ENCODE peak calls at places on chromosomes 13 and 19, in five cellular contexts. O is HepG2, G is K562, U is GM12878, I is HCT116. W is an unnamed sample.

GRCh38 chr19:13002389-13002898 is 7.2 kb downstream of the NFIX start:
- DNase-seq in O (no peak), G (no peak), U (no peak), I (no peak), W (no peak)

GRCh38 chr19:30388327-30388726 is 16.1 kb downstream of the ZNF536 start:
- DNase-seq in O (no peak), G (no peak), U (no peak), I (no peak), W (no peak)

GRCh38 chr13:113001251-113002140 is 32.5 kb downstream of the MCF2L start:
- DNase-seq in O (peak), G (no peak), U (no peak), I (no peak), W (no peak)

GRCh38 chr19:43560687-43561086 is 14.6 kb downstream of the XRCC1 start:
- DNase-seq in O (peak), G (peak), U (no peak), I (no peak), W (no peak)

GRCh38 chr19:38898788-38899446 is 501 bp downstream of the SIRT2 start:
- DNase-seq in O (no peak), G (no peak), U (no peak), I (no peak), W (peak)

GRCh38 chr19:53131085-53131484 is 1.6 kb downstream of the ZNF415 start:
- DNase-seq in O (no peak), G (no peak), U (no peak), I (no peak), W (no peak)

GRCh38 chr19:33725567-33725966 is 71.1 kb upstream of the KCTD15 start:
- DNase-seq in O (no peak), G (no peak), U (no peak), I (no peak), W (no peak)

GRCh38 chr19:12867120-12868099 is 13.8 kb downstream of the DNASE2 start:
- DNase-seq in O (no peak), G (peak), U (peak), I (no peak), W (no peak)

GRCh38 chr13:44904982-44905381 is 84.3 kb downstream of the NUFIP1 start:
- DNase-seq in O (no peak), G (no peak), U (no peak), I (no peak), W (no peak)

GRCh38 chr19:14516746-14517438 is 1.3 kb downstream of the DNAJB1 start:
- DNase-seq in O (no peak), G (no peak), U (no peak), I (no peak), W (no peak)

GRCh38 chr13:50898338-50898737 is 11.3 kb upstream of the RNASEH2B start:
- DNase-seq in O (no peak), G (no peak), U (no peak), I (no peak), W (no peak)

GRCh38 chr13:78177306-78177705 is 258.7 kb upstream of the EDNRB start:
- DNase-seq in O (no peak), G (no peak), U (no peak), I (no peak), W (no peak)

GRCh38 chr13:36973621-36974268 is 25.4 kb downstream of the ALG5 start:
- DNase-seq in O (no peak), G (no peak), U (no peak), I (no peak), W (no peak)

GRCh38 chr13:110113284-110113764 is 193.6 kb downstream of the COL4A1 start:
- DNase-seq in O (no peak), G (no peak), U (no peak), I (no peak), W (peak)

GRCh38 chr19:55118401-55118991 is 1.1 kb upstream of the PPP1R12C start:
- DNase-seq in O (no peak), G (peak), U (no peak), I (no peak), W (peak)

GRCh38 chr13:43368003-43368402 is 344.6 kb downstream of the DNAJC15 start:
- DNase-seq in O (no peak), G (no peak), U (no peak), I (no peak), W (no peak)

GRCh38 chr19:6413291-6413690 is 11.3 kb downstream of the KHSRP start:
- DNase-seq in O (no peak), G (no peak), U (no peak), I (no peak), W (no peak)

GRCh38 chr19:6416658-6417405 is 7.8 kb downstream of the KHSRP start:
- DNase-seq in O (no peak), G (no peak), U (no peak), I (no peak), W (no peak)

GRCh38 chr19:6414033-6414643 is 10.5 kb downstream of the KHSRP start:
- DNase-seq in O (no peak), G (no peak), U (no peak), I (no peak), W (no peak)

GRCh38 chr19:6415592-6416190 is 8.9 kb downstream of the KHSRP start:
- DNase-seq in O (no peak), G (no peak), U (no peak), I (no peak), W (no peak)

DNA sequence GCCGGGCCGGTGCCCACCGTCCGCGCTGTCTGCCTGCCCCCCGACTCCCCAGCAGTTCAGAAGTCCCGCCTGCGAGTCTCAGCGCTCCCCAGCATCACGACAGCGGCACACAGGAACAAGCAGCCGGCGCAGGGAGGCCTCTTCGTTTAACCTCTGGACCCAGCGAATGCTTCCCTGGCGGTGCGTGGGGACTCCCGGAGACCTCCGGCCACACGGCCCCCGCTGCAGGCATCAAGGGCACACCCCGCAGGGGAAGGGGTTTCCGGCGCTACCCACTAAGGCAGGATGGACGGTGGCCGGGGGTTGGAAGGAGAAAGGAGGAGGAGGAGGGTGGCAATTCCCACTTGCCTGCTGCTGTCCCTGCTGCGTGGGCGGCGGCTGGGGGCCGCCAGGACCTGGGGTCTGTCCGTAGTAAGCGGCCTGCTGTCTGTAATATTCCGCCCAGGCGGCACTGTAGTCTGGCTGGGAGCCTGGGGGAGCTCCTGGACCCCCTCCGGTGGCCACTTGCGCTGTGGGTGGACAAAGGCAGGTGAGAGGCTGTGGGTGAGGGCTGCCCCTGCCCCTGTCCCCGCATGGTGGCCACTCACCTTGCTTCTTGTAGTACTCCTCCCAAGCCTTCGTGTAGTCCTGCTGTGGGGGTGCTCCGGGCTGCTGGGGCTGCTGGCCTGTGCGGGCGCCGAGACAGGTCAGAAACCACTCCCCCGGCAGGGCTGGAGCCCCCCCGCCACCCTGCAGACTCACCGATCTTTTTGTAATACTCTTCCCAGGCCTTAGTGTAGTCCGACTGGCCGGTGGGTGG is 9.6 kb downstream of the KHSRP start:
- DNase-seq in O (no peak), G (no peak), U (no peak), I (no peak), W (no peak)
- TF ChIP-seq REST in O (no peak), G (no peak), U (no peak), I (no peak), W (no peak)

GRCh38 chr19:3653081-3653795 is 26.6 kb upstream of the CACTIN start:
- DNase-seq in O (no peak), G (no peak), U (no peak), I (no peak), W (no peak)
- TF ChIP-seq CTCF in O (no peak), G (no peak), U (no peak), I (no peak), W (no peak)

DNA sequence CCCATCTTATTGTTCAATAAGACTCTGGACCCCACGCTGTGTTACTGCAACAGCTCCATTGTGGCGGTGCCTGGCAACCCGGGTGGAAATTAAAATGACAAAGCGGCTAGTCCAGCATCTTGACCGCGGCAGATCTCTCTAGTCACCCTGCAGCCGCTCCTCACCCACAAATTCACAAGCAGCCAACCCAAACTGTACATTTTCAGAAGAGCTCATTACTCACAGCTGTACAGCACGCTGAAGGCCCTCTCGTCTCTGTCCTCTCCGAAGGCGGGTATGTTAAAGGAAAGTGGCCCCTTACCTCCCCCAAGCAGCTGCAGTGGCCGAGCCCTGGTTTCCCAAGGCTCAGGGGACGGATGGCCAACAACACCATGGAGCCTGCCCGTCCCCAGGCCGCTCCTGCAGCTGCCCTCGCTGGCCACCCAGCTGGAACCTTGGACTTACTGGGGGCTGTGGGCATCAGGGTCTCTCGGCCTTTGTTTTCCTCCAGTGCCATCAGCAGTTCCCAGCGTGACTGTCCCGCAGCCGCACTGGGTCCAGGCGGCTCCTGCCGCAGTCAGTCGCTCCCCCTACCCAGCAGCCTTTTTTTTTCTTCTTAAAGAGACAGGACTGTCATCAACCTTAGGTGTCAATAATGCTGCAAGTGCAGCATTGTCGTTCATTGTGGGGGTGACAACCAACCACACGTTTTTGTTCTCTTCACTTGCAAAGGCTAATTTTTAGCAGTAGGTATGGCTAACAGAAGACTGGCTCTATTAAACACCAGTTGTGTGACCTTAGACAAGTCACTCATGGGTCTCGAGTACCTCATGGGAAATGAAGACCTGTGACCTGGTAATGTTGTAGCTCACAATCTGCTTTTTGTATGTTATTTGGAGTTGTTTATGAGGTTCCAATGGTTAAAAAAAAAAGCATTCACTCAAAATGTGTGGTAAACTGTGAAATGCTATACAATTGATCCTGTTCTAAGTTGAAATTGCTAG is at the start of gene SACS:
- DNase-seq in O (no peak), G (no peak), U (no peak), I (no peak), W (no peak)
- TF ChIP-seq POLR2AphosphoS5 in O (no peak), G (no peak), U (no peak), I (no peak), W (no peak)

GRCh38 chr19:948842-949496 is 23.1 kb downstream of the ARID3A start:
- DNase-seq in O (no peak), G (no peak), U (no peak), I (no peak), W (no peak)
- TF ChIP-seq REST in O (no peak), G (no peak), U (no peak), I (no peak), W (no peak)

GRCh38 chr13:39296193-39296592 is 257.9 kb downstream of the NHLRC3 start:
- DNase-seq in O (no peak), G (no peak), U (no peak), I (no peak), W (no peak)

GRCh38 chr13:39297664-39298171 is 259.5 kb downstream of the NHLRC3 start:
- DNase-seq in O (no peak), G (no peak), U (no peak), I (no peak), W (no peak)

GRCh38 chr13:39302855-39303254 is 264.6 kb downstream of the NHLRC3 start:
- DNase-seq in O (no peak), G (no peak), U (no peak), I (no peak), W (no peak)

GRCh38 chr13:39297023-39297422 is 258.8 kb downstream of the NHLRC3 start:
- DNase-seq in O (no peak), G (no peak), U (no peak), I (no peak), W (no peak)
- TF ChIP-seq CTCF in O (no peak), G (no peak), U (no peak), I (no peak), W (no peak)

DNA sequence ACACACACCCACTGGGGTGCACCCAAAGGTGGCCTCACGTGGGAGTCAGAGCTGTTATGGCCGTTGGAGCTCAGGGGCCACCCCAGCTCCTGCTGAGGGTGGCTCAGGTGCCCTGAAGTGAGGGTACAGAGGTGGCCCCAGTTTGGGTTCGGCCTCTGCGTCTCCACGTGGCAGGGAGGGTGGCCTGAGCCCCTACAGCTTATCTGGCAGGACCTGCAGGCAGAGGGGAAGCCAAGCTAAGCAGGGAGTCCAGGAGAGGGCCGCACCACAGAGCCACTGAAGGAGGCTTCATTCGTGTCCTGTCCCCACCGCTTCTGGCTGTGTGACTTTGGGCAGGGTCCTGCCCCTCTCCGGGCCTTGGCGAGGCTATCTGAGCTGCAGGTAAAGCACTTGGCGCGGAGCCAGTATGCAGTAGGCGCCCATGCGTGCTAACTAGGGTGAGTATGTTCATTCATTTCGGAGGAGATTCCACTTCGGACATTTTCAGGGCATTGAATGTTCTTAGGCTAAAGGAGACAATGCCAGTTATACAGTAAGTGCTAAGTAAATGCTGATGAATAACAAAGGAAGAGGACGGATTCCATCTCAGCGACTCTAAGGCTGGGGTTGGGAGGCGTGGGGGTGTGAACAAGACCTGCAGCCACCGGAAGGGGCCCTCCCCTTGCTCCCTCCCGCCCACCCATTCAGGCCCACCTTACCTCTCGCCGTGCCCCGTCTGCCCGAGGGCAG is 4.9 kb downstream of the REX1BD start:
- DNase-seq in O (no peak), G (no peak), U (no peak), I (no peak), W (no peak)
- TF ChIP-seq POLR2AphosphoS5 in O (peak), G (no peak), U (no peak), I (no peak), W (no peak)

DNA sequence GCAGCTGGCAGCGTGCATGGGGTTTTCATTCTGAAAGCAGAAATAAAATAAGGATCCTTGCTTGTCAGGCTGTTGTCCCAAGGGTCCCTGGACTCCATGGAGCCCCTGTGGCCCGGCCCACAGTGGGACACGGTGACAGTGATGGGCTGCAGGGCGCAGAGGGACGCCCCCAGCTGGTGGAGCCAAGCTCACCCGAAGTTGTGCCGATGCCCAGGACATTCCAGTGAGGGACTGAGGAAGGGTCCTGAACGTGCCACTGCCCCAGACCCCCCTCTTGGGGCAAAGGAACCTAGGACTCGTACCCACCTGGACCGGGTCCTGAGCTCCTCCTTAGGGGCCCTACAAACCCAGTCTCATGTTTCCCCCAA is 35.0 kb downstream of the MYO9B start:
- DNase-seq in O (no peak), G (no peak), U (no peak), I (no peak), W (no peak)
- TF ChIP-seq REST in O (no peak), G (no peak), U (no peak), I (no peak), W (no peak)

GRCh38 chr13:111551421-111551820 is 231.0 kb downstream of the TEX29 start:
- DNase-seq in O (no peak), G (no peak), U (no peak), I (no peak), W (no peak)
- TF ChIP-seq CTCF in O (no peak), G (no peak), U (no peak), I (no peak), W (no peak)

GRCh38 chr19:1507763-1508506 is 4.9 kb downstream of the ADAMTSL5 start:
- DNase-seq in O (peak), G (peak), U (peak), I (peak), W (peak)
- TF ChIP-seq POLR2AphosphoS5 in O (no peak), G (no peak), U (no peak), I (peak), W (no peak)